ENCODE peak calls at places on chromosomes 4 and X, in nine cellular contexts. One of them, this sample, is unnamed.

GRCh38 chr4:8329560-8329858 is 60.0 kb downstream of the HTRA3 start:
- DNase-seq in DMS79: no peak
- DNase-seq in thyroid gland: no peak
- DNase-seq in CD8-positive, alpha-beta T cell: no peak
- DNase-seq in stimulated activated CD4-positive, alpha-beta T cell treated with anti-CD3 and anti-CD28 coated beads, Interleukin-4, amount 100 ng/mL, for 4 hours: no peak
- DNase-seq in HCT116: no peak
- DNase-seq in A172: no peak
- DNase-seq in pons: no peak
- DNase-seq in IMR-90: no peak
- DNase-seq in this sample: no peak

GRCh38 chr4:55125087-55125721 is at the start of gene KDR:
- DNase-seq in thyroid gland: peak
- DNase-seq in A172: peak
- DNase-seq in IMR-90: no peak
- DNase-seq in HCT116: no peak
- DNase-seq in DMS79: no peak
- DNase-seq in pons: no peak
- DNase-seq in CD8-positive, alpha-beta T cell: no peak
- DNase-seq in stimulated activated CD4-positive, alpha-beta T cell treated with anti-CD3 and anti-CD28 coated beads, Interleukin-4, amount 100 ng/mL, for 4 hours: no peak
- DNase-seq in this sample: no peak

GRCh38 chr4:6907658-6908191 is 1.9 kb upstream of the TBC1D14 start:
- DNase-seq in stimulated activated CD4-positive, alpha-beta T cell treated with anti-CD3 and anti-CD28 coated beads, Interleukin-4, amount 100 ng/mL, for 4 hours: no peak
- DNase-seq in DMS79: no peak
- DNase-seq in IMR-90: no peak
- DNase-seq in CD8-positive, alpha-beta T cell: no peak
- DNase-seq in A172: no peak
- DNase-seq in pons: no peak
- DNase-seq in HCT116: peak
- DNase-seq in thyroid gland: no peak
- DNase-seq in this sample: no peak

GRCh38 chr4:149754526-149754925 is 61.1 kb downstream of the IQCM start:
- DNase-seq in thyroid gland: no peak
- DNase-seq in A172: peak
- DNase-seq in HCT116: no peak
- DNase-seq in pons: no peak
- DNase-seq in DMS79: no peak
- DNase-seq in IMR-90: peak
- DNase-seq in CD8-positive, alpha-beta T cell: no peak
- DNase-seq in stimulated activated CD4-positive, alpha-beta T cell treated with anti-CD3 and anti-CD28 coated beads, Interleukin-4, amount 100 ng/mL, for 4 hours: no peak
- DNase-seq in this sample: no peak

GRCh38 chr4:70601422-70602039 is 9.5 kb downstream of the AMBN start:
- DNase-seq in A172: peak
- DNase-seq in DMS79: peak
- DNase-seq in stimulated activated CD4-positive, alpha-beta T cell treated with anti-CD3 and anti-CD28 coated beads, Interleukin-4, amount 100 ng/mL, for 4 hours: peak
- DNase-seq in IMR-90: peak
- DNase-seq in HCT116: peak
- DNase-seq in CD8-positive, alpha-beta T cell: peak
- DNase-seq in pons: peak
- DNase-seq in thyroid gland: peak
- DNase-seq in this sample: peak

GRCh38 chrX:47206316-47206715 is 12.2 kb upstream of the CDK16 start:
- DNase-seq in HCT116: no peak
- DNase-seq in thyroid gland: no peak
- DNase-seq in CD8-positive, alpha-beta T cell: no peak
- DNase-seq in stimulated activated CD4-positive, alpha-beta T cell treated with anti-CD3 and anti-CD28 coated beads, Interleukin-4, amount 100 ng/mL, for 4 hours: no peak
- DNase-seq in A172: peak
- DNase-seq in pons: no peak
- DNase-seq in IMR-90: peak
- DNase-seq in DMS79: no peak
- DNase-seq in this sample: no peak

GRCh38 chrX:130575831-130576404 is 174.1 kb downstream of the RBMX2 start:
- DNase-seq in CD8-positive, alpha-beta T cell: no peak
- DNase-seq in IMR-90: peak
- DNase-seq in A172: peak
- DNase-seq in thyroid gland: peak
- DNase-seq in pons: peak
- DNase-seq in HCT116: peak
- DNase-seq in stimulated activated CD4-positive, alpha-beta T cell treated with anti-CD3 and anti-CD28 coated beads, Interleukin-4, amount 100 ng/mL, for 4 hours: peak
- DNase-seq in DMS79: no peak
- DNase-seq in this sample: peak

GRCh38 chr4:76072760-76073159 is 1.7 kb upstream of the ART3 start:
- DNase-seq in thyroid gland: no peak
- DNase-seq in CD8-positive, alpha-beta T cell: no peak
- DNase-seq in HCT116: no peak
- DNase-seq in pons: no peak
- DNase-seq in A172: no peak
- DNase-seq in stimulated activated CD4-positive, alpha-beta T cell treated with anti-CD3 and anti-CD28 coated beads, Interleukin-4, amount 100 ng/mL, for 4 hours: no peak
- DNase-seq in IMR-90: no peak
- DNase-seq in DMS79: no peak
- DNase-seq in this sample: no peak

GRCh38 chrX:100407147-100407783 is 2.8 kb downstream of the PCDH19 start:
- DNase-seq in HCT116: no peak
- DNase-seq in IMR-90: no peak
- DNase-seq in CD8-positive, alpha-beta T cell: no peak
- DNase-seq in pons: no peak
- DNase-seq in stimulated activated CD4-positive, alpha-beta T cell treated with anti-CD3 and anti-CD28 coated beads, Interleukin-4, amount 100 ng/mL, for 4 hours: no peak
- DNase-seq in thyroid gland: no peak
- DNase-seq in DMS79: no peak
- DNase-seq in A172: no peak
- DNase-seq in this sample: no peak

GRCh38 chr4:43339435-43339834 is 446.9 kb downstream of the GRXCR1 start:
- DNase-seq in HCT116: no peak
- DNase-seq in stimulated activated CD4-positive, alpha-beta T cell treated with anti-CD3 and anti-CD28 coated beads, Interleukin-4, amount 100 ng/mL, for 4 hours: no peak
- DNase-seq in A172: peak
- DNase-seq in CD8-positive, alpha-beta T cell: no peak
- DNase-seq in DMS79: no peak
- DNase-seq in IMR-90: peak
- DNase-seq in pons: no peak
- DNase-seq in thyroid gland: no peak
- DNase-seq in this sample: no peak

GRCh38 chr4:128978985-128979384 is 114.4 kb downstream of the SCLT1 start:
- DNase-seq in DMS79: no peak
- DNase-seq in A172: no peak
- DNase-seq in thyroid gland: no peak
- DNase-seq in CD8-positive, alpha-beta T cell: no peak
- DNase-seq in pons: no peak
- DNase-seq in IMR-90: no peak
- DNase-seq in stimulated activated CD4-positive, alpha-beta T cell treated with anti-CD3 and anti-CD28 coated beads, Interleukin-4, amount 100 ng/mL, for 4 hours: no peak
- DNase-seq in HCT116: no peak
- DNase-seq in this sample: no peak

GRCh38 chrX:34656842-34657780 is at the start of gene TMEM47:
- DNase-seq in IMR-90: peak
- DNase-seq in stimulated activated CD4-positive, alpha-beta T cell treated with anti-CD3 and anti-CD28 coated beads, Interleukin-4, amount 100 ng/mL, for 4 hours: no peak
- DNase-seq in HCT116: no peak
- DNase-seq in thyroid gland: peak
- DNase-seq in pons: peak
- DNase-seq in A172: no peak
- DNase-seq in CD8-positive, alpha-beta T cell: no peak
- DNase-seq in DMS79: no peak
- DNase-seq in this sample: peak

GRCh38 chr4:42262701-42263490 is 110.4 kb upstream of the BEND4 start:
- DNase-seq in DMS79: no peak
- DNase-seq in stimulated activated CD4-positive, alpha-beta T cell treated with anti-CD3 and anti-CD28 coated beads, Interleukin-4, amount 100 ng/mL, for 4 hours: no peak
- DNase-seq in IMR-90: no peak
- DNase-seq in thyroid gland: no peak
- DNase-seq in CD8-positive, alpha-beta T cell: no peak
- DNase-seq in pons: no peak
- DNase-seq in A172: no peak
- DNase-seq in HCT116: no peak
- DNase-seq in this sample: no peak

GRCh38 chrX:115018944-115019343 is 1.5 kb upstream of the IL13RA2 start:
- DNase-seq in A172: peak
- DNase-seq in pons: no peak
- DNase-seq in stimulated activated CD4-positive, alpha-beta T cell treated with anti-CD3 and anti-CD28 coated beads, Interleukin-4, amount 100 ng/mL, for 4 hours: no peak
- DNase-seq in DMS79: no peak
- DNase-seq in HCT116: no peak
- DNase-seq in CD8-positive, alpha-beta T cell: no peak
- DNase-seq in IMR-90: no peak
- DNase-seq in thyroid gland: no peak
- DNase-seq in this sample: no peak

GRCh38 chrX:134625315-134625718 is 33.0 kb downstream of the PLAC1 start:
- DNase-seq in A172: no peak
- DNase-seq in HCT116: no peak
- DNase-seq in CD8-positive, alpha-beta T cell: no peak
- DNase-seq in DMS79: no peak
- DNase-seq in IMR-90: no peak
- DNase-seq in pons: no peak
- DNase-seq in thyroid gland: no peak
- DNase-seq in stimulated activated CD4-positive, alpha-beta T cell treated with anti-CD3 and anti-CD28 coated beads, Interleukin-4, amount 100 ng/mL, for 4 hours: no peak
- DNase-seq in this sample: no peak

GRCh38 chrX:13380230-13380629 is 60.4 kb upstream of the ATXN3L start:
- DNase-seq in A172: no peak
- DNase-seq in stimulated activated CD4-positive, alpha-beta T cell treated with anti-CD3 and anti-CD28 coated beads, Interleukin-4, amount 100 ng/mL, for 4 hours: no peak
- DNase-seq in IMR-90: peak
- DNase-seq in DMS79: no peak
- DNase-seq in pons: no peak
- DNase-seq in HCT116: no peak
- DNase-seq in CD8-positive, alpha-beta T cell: no peak
- DNase-seq in thyroid gland: no peak
- DNase-seq in this sample: no peak

GRCh38 chr4:25799522-25799921 is 63.3 kb downstream of the SEL1L3 start:
- DNase-seq in stimulated activated CD4-positive, alpha-beta T cell treated with anti-CD3 and anti-CD28 coated beads, Interleukin-4, amount 100 ng/mL, for 4 hours: no peak
- DNase-seq in pons: no peak
- DNase-seq in DMS79: no peak
- DNase-seq in IMR-90: no peak
- DNase-seq in CD8-positive, alpha-beta T cell: no peak
- DNase-seq in HCT116: no peak
- DNase-seq in thyroid gland: no peak
- DNase-seq in A172: no peak
- DNase-seq in this sample: no peak

This sample was measured in NCI-H774.